ENCODE peak calls at places on chromosomes 12 and 14, in nine cellular contexts. X is ELR; C is hippocampal formation; P is stimulated activated CD4-positive, alpha-beta T cell treated with anti-CD3 and anti-CD28 coated beads, Interleukin-1b, Interleukin-23, amount 100 ng/mL, for 1 hour; N is activated gamma-delta T cell treated with anti-CD3 and anti-CD28 coated beads, Interleukin-2, amount 50 U/mL, for 16 hours; E is CD8-positive, alpha-beta memory T cell; B is endothelial cell; S is RWPE1; H is stimulated activated CD8-positive, alpha-beta memory T cell treated with anti-CD3 and anti-CD28 coated beads, Interleukin-12 subunit alpha, Interleukin-12 subunit beta, amount 100 ng/mL, for 4 hours. F is an unnamed sample.

GRCh38 chr12:122127839-122128238 is 46.2 kb downstream of the IL31 start:
- DNase-seq in N (no peak), B (no peak), P (no peak), E (peak; percentile 37), S (no peak), X (no peak), H (no peak), C (no peak), F (no peak)

GRCh38 chr12:131103614-131104463 is 150.1 kb downstream of the ADGRD1 start:
- DNase-seq in C (no peak), P (no peak), N (no peak), E (no peak), S (no peak), H (no peak), B (no peak), X (no peak), F (no peak)

GRCh38 chr14:50122291-50122690 is 5.9 kb upstream of the VCPKMT start:
- DNase-seq in B (no peak), E (no peak), X (no peak), N (no peak), P (no peak), S (no peak), H (no peak), C (no peak), F (no peak)

GRCh38 chr12:124278389-124279101 is 16.3 kb upstream of the RFLNA start:
- DNase-seq in H (no peak), E (no peak), P (no peak), N (no peak), S (no peak), X (no peak), C (peak; percentile 42), B (no peak), F (no peak)

GRCh38 chr12:126397071-126397571 is 1331.9 kb downstream of the AACS start:
- DNase-seq in B (no peak), X (no peak), H (no peak), P (no peak), C (peak; percentile 52), S (no peak), N (no peak), E (no peak), F (no peak)

GRCh38 chr12:49720214-49720613 is 13.0 kb upstream of the FMNL3 start:
- DNase-seq in X (peak; percentile 46), H (no peak), N (no peak), P (no peak), B (no peak), C (no peak), E (no peak), S (no peak), F (no peak)

GRCh38 chr14:42563313-42563712 is 956.6 kb downstream of the LRFN5 start:
- DNase-seq in P (no peak), E (no peak), N (no peak), C (no peak), X (no peak), S (no peak), B (no peak), H (no peak), F (no peak)

GRCh38 chr12:7498832-7499231 is 4.7 kb downstream of the CD163 start:
- DNase-seq in S (no peak), E (no peak), P (no peak), X (peak; percentile 78), B (no peak), N (no peak), C (peak; percentile 6), H (no peak), F (no peak)

GRCh38 chr12:45409966-45410365 is 194.1 kb downstream of the ANO6 start:
- DNase-seq in H (no peak), N (no peak), B (no peak), X (peak; percentile 78), S (no peak), P (no peak), E (no peak), C (no peak), F (no peak)

GRCh38 chr14:58272589-58273372 is 25.6 kb upstream of the ARID4A start:
- DNase-seq in P (no peak), H (no peak), X (peak; percentile 53), E (no peak), N (no peak), C (no peak), S (no peak), B (no peak), F (no peak)

GRCh38 chr12:27552886-27553560 is 29.0 kb downstream of the PPFIBP1 start:
- DNase-seq in H (no peak), C (peak; percentile 94), B (no peak), P (no peak), E (no peak), X (peak; percentile 36), N (no peak), S (no peak), F (no peak)

GRCh38 chr12:108146035-108146893 is 17.2 kb downstream of the WSCD2 start:
- DNase-seq in H (no peak), C (no peak), N (no peak), S (no peak), E (no peak), B (no peak), P (no peak), X (no peak), F (no peak)

F was measured in H1.